ENCODE peak calls at places on chromosomes 5 and 9, in six cellular contexts. One of them, this sample, is unnamed.

GRCh38 chr9:10479172-10479571 is 133.6 kb downstream of the PTPRD start:
- DNase-seq in cardiac muscle cell: peak
- DNase-seq in H7: peak
- DNase-seq in astrocyte of the spinal cord: peak
- DNase-seq in left lung: no peak
- DNase-seq in BJ: no peak
- DNase-seq in this sample: peak

GRCh38 chr5:114185274-114185673 is 176.6 kb upstream of the KCNN2 start:
- DNase-seq in astrocyte of the spinal cord: no peak
- DNase-seq in H7: no peak
- DNase-seq in left lung: no peak
- DNase-seq in cardiac muscle cell: no peak
- DNase-seq in BJ: no peak
- DNase-seq in this sample: no peak

GRCh38 chr9:123423036-123423640 is 67.1 kb downstream of the CRB2 start:
- DNase-seq in astrocyte of the spinal cord: no peak
- DNase-seq in H7: no peak
- DNase-seq in cardiac muscle cell: no peak
- DNase-seq in BJ: no peak
- DNase-seq in left lung: peak
- DNase-seq in this sample: no peak

GRCh38 chr9:92327283-92327850 is 1.6 kb downstream of the CENPP start:
- DNase-seq in cardiac muscle cell: no peak
- DNase-seq in BJ: no peak
- DNase-seq in H7: no peak
- DNase-seq in astrocyte of the spinal cord: no peak
- DNase-seq in left lung: no peak
- DNase-seq in this sample: no peak

GRCh38 chr5:13249854-13250253 is 694.6 kb downstream of the DNAH5 start:
- DNase-seq in BJ: no peak
- DNase-seq in cardiac muscle cell: no peak
- DNase-seq in H7: no peak
- DNase-seq in left lung: no peak
- DNase-seq in astrocyte of the spinal cord: no peak
- DNase-seq in this sample: no peak

GRCh38 chr5:175706499-175706898 is 48.6 kb downstream of the HRH2 start:
- DNase-seq in H7: no peak
- DNase-seq in cardiac muscle cell: no peak
- DNase-seq in BJ: no peak
- DNase-seq in left lung: no peak
- DNase-seq in astrocyte of the spinal cord: no peak
- DNase-seq in this sample: no peak

GRCh38 chr5:111385970-111386831 is 126.1 kb downstream of the STARD4 start:
- DNase-seq in left lung: no peak
- DNase-seq in astrocyte of the spinal cord: no peak
- DNase-seq in cardiac muscle cell: no peak
- DNase-seq in H7: no peak
- DNase-seq in BJ: no peak
- DNase-seq in this sample: no peak

GRCh38 chr9:130451509-130452388 is 7.0 kb downstream of the ASS1 start:
- DNase-seq in BJ: peak
- DNase-seq in astrocyte of the spinal cord: peak
- DNase-seq in cardiac muscle cell: peak
- DNase-seq in H7: peak
- DNase-seq in left lung: peak
- DNase-seq in this sample: peak

GRCh38 chr9:78905387-78905786 is 608.5 kb downstream of the PSAT1 start:
- DNase-seq in cardiac muscle cell: no peak
- DNase-seq in BJ: no peak
- DNase-seq in astrocyte of the spinal cord: no peak
- DNase-seq in left lung: no peak
- DNase-seq in H7: no peak
- DNase-seq in this sample: no peak

GRCh38 chr5:170081616-170082015 is 24.1 kb upstream of the FOXI1 start:
- DNase-seq in cardiac muscle cell: no peak
- DNase-seq in astrocyte of the spinal cord: no peak
- DNase-seq in left lung: no peak
- DNase-seq in H7: no peak
- DNase-seq in BJ: no peak
- DNase-seq in this sample: no peak

GRCh38 chr9:69923972-69924371 is 103.4 kb downstream of the CFAP95 start:
- DNase-seq in left lung: no peak
- DNase-seq in cardiac muscle cell: no peak
- DNase-seq in astrocyte of the spinal cord: no peak
- DNase-seq in H7: no peak
- DNase-seq in BJ: no peak
- DNase-seq in this sample: peak

GRCh38 chr5:11143456-11144267 is 382.6 kb upstream of the DAP start:
- DNase-seq in H7: no peak
- DNase-seq in cardiac muscle cell: no peak
- DNase-seq in astrocyte of the spinal cord: peak
- DNase-seq in left lung: no peak
- DNase-seq in BJ: no peak
- DNase-seq in this sample: no peak

GRCh38 chr9:5178126-5178805 is 7.2 kb downstream of the INSL6 start:
- DNase-seq in H7: no peak
- DNase-seq in left lung: no peak
- DNase-seq in astrocyte of the spinal cord: peak
- DNase-seq in cardiac muscle cell: no peak
- DNase-seq in BJ: no peak
- DNase-seq in this sample: no peak

GRCh38 chr5:93604119-93604963 is 21.3 kb downstream of the NR2F1 start:
- DNase-seq in BJ: no peak
- DNase-seq in H7: peak
- DNase-seq in astrocyte of the spinal cord: peak
- DNase-seq in left lung: no peak
- DNase-seq in cardiac muscle cell: no peak
- DNase-seq in this sample: no peak

GRCh38 chr9:17906841-17907779 is 328.2 kb downstream of the SH3GL2 start:
- DNase-seq in BJ: no peak
- DNase-seq in left lung: no peak
- DNase-seq in H7: peak
- DNase-seq in astrocyte of the spinal cord: no peak
- DNase-seq in cardiac muscle cell: peak
- DNase-seq in this sample: no peak
- H3K4me3 ChIP-seq in BJ: no peak
- H3K4me3 ChIP-seq in left lung: no peak
- H3K4me3 ChIP-seq in H7: peak
- H3K4me3 ChIP-seq in astrocyte of the spinal cord: no peak
- H3K4me3 ChIP-seq in cardiac muscle cell: peak
- H3K4me3 ChIP-seq in this sample: no peak

DNA sequence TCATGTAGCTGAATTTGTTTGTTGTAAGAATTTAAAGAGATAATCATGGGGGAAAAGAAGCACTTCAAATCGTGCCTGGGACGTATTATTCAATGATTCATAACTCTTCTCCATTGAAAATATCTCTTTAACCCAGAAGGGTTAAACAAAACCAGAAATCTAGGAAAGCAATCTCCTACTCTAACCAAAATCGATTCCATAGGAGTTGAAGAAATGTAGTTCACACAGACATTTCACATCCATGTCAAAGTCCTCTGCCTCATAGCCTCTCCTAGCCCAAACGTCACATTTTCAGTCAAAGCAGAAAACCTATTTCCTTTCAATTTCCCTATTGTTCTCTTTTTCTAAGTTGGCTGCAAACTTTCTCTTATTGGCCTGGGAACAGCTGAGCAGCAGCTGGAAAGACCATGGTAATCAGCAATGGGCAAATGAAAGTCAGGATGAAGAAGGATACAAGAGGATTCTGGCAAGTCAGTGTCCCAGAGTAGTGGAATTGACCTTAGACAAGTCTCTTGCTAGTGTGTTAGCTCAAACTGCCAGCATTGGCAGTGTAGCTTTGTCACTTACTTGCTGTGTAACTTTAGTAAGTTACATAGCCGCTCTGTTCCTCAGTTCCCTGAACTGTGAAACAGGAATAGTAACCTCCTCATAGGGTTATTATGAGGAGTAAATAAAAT is 3.8 kb downstream of the ALDH1A1 start:
- DNase-seq in cardiac muscle cell: no peak
- DNase-seq in left lung: no peak
- DNase-seq in astrocyte of the spinal cord: no peak
- DNase-seq in H7: no peak
- DNase-seq in BJ: no peak
- DNase-seq in this sample: no peak
- H3K4me3 ChIP-seq in cardiac muscle cell: no peak
- H3K4me3 ChIP-seq in left lung: no peak
- H3K4me3 ChIP-seq in astrocyte of the spinal cord: no peak
- H3K4me3 ChIP-seq in H7: no peak
- H3K4me3 ChIP-seq in BJ: peak
- H3K4me3 ChIP-seq in this sample: no peak

DNA sequence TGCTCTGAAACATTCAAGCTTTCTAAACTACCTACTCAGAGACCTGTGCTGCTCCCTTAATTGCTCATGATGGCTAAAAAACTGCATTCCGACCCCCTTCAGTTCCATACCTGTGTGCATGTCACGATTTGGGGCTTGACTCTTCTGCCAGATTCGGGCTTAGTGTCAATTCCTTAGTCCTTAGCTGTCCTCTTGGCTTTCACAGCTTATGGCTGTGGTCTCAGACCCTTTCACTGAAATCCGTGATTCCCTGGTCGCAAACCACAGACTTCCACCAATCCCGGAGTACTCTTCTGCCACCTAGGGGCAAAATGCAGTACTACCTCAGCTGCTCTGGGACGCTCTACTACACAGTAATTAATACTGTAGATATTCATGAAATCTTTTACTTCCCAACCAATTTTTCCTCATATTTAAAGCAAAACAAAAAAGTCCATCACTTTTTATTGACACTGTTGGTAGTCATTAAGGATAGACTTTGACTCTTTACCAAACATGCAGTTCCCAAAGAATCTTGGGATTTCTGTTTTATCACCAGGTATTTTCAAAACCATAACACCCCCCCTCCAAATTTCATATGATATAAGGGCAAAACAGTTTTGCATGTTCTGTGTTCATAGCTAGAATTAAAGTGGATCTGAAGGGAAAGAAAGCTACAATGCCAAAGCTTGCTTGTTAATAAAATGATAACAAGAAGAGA is 617.4 kb downstream of the SLCO4C1 start:
- DNase-seq in cardiac muscle cell: peak
- DNase-seq in H7: peak
- DNase-seq in BJ: no peak
- DNase-seq in astrocyte of the spinal cord: peak
- DNase-seq in left lung: peak
- DNase-seq in this sample: peak
- H3K4me3 ChIP-seq in cardiac muscle cell: no peak
- H3K4me3 ChIP-seq in H7: no peak
- H3K4me3 ChIP-seq in BJ: no peak
- H3K4me3 ChIP-seq in astrocyte of the spinal cord: no peak
- H3K4me3 ChIP-seq in left lung: no peak
- H3K4me3 ChIP-seq in this sample: no peak

GRCh38 chr5:141637693-141638419 is 1.1 kb downstream of the RELL2 start:
- DNase-seq in astrocyte of the spinal cord: peak
- DNase-seq in left lung: peak
- DNase-seq in BJ: no peak
- DNase-seq in H7: peak
- DNase-seq in cardiac muscle cell: peak
- DNase-seq in this sample: peak

GRCh38 chr5:141637266-141637692 is 482 bp downstream of the RELL2 start:
- DNase-seq in astrocyte of the spinal cord: no peak
- DNase-seq in H7: peak
- DNase-seq in cardiac muscle cell: no peak
- DNase-seq in left lung: no peak
- DNase-seq in BJ: no peak
- DNase-seq in this sample: no peak

GRCh38 chr5:141636106-141636412 is 590 bp downstream of the HDAC3 start:
- DNase-seq in astrocyte of the spinal cord: no peak
- DNase-seq in BJ: no peak
- DNase-seq in H7: no peak
- DNase-seq in cardiac muscle cell: no peak
- DNase-seq in left lung: no peak
- DNase-seq in this sample: no peak

GRCh38 chr5:141635646-141636045 is 1.0 kb downstream of the HDAC3 start:
- DNase-seq in H7: no peak
- DNase-seq in astrocyte of the spinal cord: no peak
- DNase-seq in cardiac muscle cell: no peak
- DNase-seq in left lung: no peak
- DNase-seq in BJ: no peak
- DNase-seq in this sample: no peak

DNA sequence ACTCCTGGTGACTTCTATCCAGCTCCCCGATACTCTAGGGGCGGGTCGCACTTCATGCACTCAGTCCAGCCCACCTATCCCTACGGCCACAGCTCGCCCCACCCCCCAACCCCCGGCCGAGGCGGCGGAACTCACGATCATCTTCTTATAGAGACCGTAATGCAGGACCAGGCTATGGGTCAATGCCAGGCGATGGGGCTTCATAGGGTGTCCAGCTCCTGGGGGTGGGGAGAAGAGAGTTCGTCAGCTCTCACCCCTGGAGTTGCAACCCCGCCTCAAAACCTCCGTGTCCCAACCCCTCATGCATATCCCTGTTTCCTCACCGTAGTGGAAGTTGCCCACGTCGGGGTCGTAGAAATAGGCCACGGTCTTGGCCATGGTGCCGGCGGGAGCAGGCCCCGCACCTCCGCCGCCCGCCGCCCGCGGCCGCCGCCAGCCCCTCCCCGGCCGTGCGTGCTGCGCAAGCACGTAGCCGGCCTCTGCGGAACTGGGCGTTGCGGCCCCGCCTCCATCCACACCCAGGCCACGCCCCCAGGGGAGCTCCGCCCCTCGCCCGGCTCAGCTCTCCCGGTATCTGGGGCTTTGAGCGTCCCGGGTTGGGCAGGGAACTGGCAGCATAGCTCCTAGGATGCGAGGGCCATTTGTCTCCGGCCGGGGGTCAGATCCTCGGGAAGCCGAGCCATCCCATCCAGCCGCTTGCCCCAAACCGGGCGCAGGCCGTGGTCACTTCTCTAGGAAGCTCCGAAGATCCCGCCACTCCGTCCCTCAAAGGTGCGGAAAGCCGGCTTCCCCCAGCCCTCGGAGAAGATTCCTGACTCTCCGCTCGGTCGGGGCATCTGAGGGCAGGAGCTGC is at the start of the genes HDAC3 and RELL2:
- DNase-seq in BJ: peak
- DNase-seq in astrocyte of the spinal cord: peak
- DNase-seq in cardiac muscle cell: peak
- DNase-seq in H7: peak
- DNase-seq in left lung: peak
- DNase-seq in this sample: peak
- H3K4me3 ChIP-seq in BJ: peak
- H3K4me3 ChIP-seq in astrocyte of the spinal cord: peak
- H3K4me3 ChIP-seq in cardiac muscle cell: peak
- H3K4me3 ChIP-seq in H7: peak
- H3K4me3 ChIP-seq in left lung: peak
- H3K4me3 ChIP-seq in this sample: peak